ENCODE peak calls at places on chromosomes 11 and 22, in four cellular contexts. One of them, this sample, is unnamed.

GRCh38 chr22:40033586-40034380 is 39.0 kb downstream of the FAM83F start:
- DNase-seq in K562: no peak
- DNase-seq in GM23248: no peak
- DNase-seq in A673: no peak
- DNase-seq in this sample: no peak

GRCh38 chr22:32721328-32722180 is 80.0 kb upstream of the TIMP3 start:
- DNase-seq in GM23248: no peak
- DNase-seq in A673: no peak
- DNase-seq in K562: no peak
- DNase-seq in this sample: no peak

GRCh38 chr22:42132457-42132856 is 1.8 kb upstream of the CYP2D6 start:
- DNase-seq in A673: no peak
- DNase-seq in GM23248: no peak
- DNase-seq in K562: no peak
- DNase-seq in this sample: no peak

GRCh38 chr11:122209619-122210377 is 93.8 kb upstream of the BLID start:
- DNase-seq in A673: peak
- DNase-seq in K562: no peak
- DNase-seq in GM23248: peak
- DNase-seq in this sample: no peak

GRCh38 chr11:94649254-94649653 is 82.1 kb downstream of the PIWIL4 start:
- DNase-seq in K562: no peak
- DNase-seq in A673: no peak
- DNase-seq in GM23248: no peak
- DNase-seq in this sample: no peak

GRCh38 chr11:34603129-34604001 is 17.5 kb upstream of the EHF start:
- DNase-seq in K562: peak
- DNase-seq in GM23248: no peak
- DNase-seq in A673: no peak
- DNase-seq in this sample: no peak

GRCh38 chr11:28619870-28620540 is 511.8 kb downstream of the METTL15 start:
- DNase-seq in GM23248: peak
- DNase-seq in A673: peak
- DNase-seq in K562: no peak
- DNase-seq in this sample: no peak

GRCh38 chr11:115470928-115471327 is 33.3 kb downstream of the CADM1 start:
- DNase-seq in A673: no peak
- DNase-seq in GM23248: no peak
- DNase-seq in K562: no peak
- DNase-seq in this sample: no peak

GRCh38 chr11:22659783-22660182 is 6.6 kb upstream of the GAS2 start:
- DNase-seq in K562: no peak
- DNase-seq in GM23248: no peak
- DNase-seq in A673: no peak
- DNase-seq in this sample: no peak

GRCh38 chr22:24240381-24240780 is 4.5 kb downstream of the GGT5 start:
- DNase-seq in K562: no peak
- DNase-seq in A673: no peak
- DNase-seq in GM23248: no peak
- DNase-seq in this sample: no peak

GRCh38 chr11:107562647-107563208 is 2.8 kb downstream of the ALKBH8 start:
- DNase-seq in GM23248: peak
- DNase-seq in A673: peak
- DNase-seq in K562: peak
- DNase-seq in this sample: no peak

GRCh38 chr22:19480173-19480568 is 451 bp downstream of the CDC45 start:
- DNase-seq in K562: peak
- DNase-seq in A673: no peak
- DNase-seq in GM23248: no peak
- DNase-seq in this sample: no peak

GRCh38 chr22:36325163-36326031 is 62.4 kb downstream of the MYH9 start:
- DNase-seq in K562: no peak
- DNase-seq in GM23248: peak
- DNase-seq in A673: no peak
- DNase-seq in this sample: no peak

GRCh38 chr11:119377961-119378667 is 3.4 kb downstream of the USP2 start:
- DNase-seq in K562: peak
- DNase-seq in A673: no peak
- DNase-seq in GM23248: no peak
- DNase-seq in this sample: no peak

GRCh38 chr22:22745225-22746060 is 101.0 kb downstream of the GGTLC2 start:
- DNase-seq in A673: peak
- DNase-seq in GM23248: peak
- DNase-seq in K562: peak
- DNase-seq in this sample: no peak

GRCh38 chr11:70251583-70252285 is 18.8 kb upstream of the PPFIA1 start:
- DNase-seq in GM23248: no peak
- DNase-seq in A673: no peak
- DNase-seq in K562: no peak
- DNase-seq in this sample: no peak

GRCh38 chr11:77301510-77301909 is at the start of gene GDPD4:
- DNase-seq in A673: no peak
- DNase-seq in K562: peak
- DNase-seq in GM23248: no peak
- DNase-seq in this sample: no peak
- H3K27ac ChIP-seq in A673: no peak
- H3K27ac ChIP-seq in K562: no peak
- H3K27ac ChIP-seq in GM23248: no peak
- H3K27ac ChIP-seq in this sample: no peak

GRCh38 chr22:16601437-16602223 is 9.0 kb upstream of the CCT8L2 start:
- DNase-seq in GM23248: peak
- DNase-seq in A673: no peak
- DNase-seq in K562: peak
- DNase-seq in this sample: no peak
- TF ChIP-seq EZH2 in GM23248: no peak
- TF ChIP-seq EZH2 in A673: no peak
- TF ChIP-seq EZH2 in K562: no peak
- TF ChIP-seq EZH2 in this sample: no peak

GRCh38 chr11:12232819-12233601 is 122.6 kb downstream of the MICAL2 start:
- DNase-seq in GM23248: peak
- DNase-seq in K562: no peak
- DNase-seq in A673: no peak
- DNase-seq in this sample: no peak

GRCh38 chr11:12233602-12233925 is 123.2 kb downstream of the MICAL2 start:
- DNase-seq in K562: no peak
- DNase-seq in A673: no peak
- DNase-seq in GM23248: no peak
- DNase-seq in this sample: no peak

GRCh38 chr11:12235080-12235479 is 124.7 kb downstream of the MICAL2 start:
- DNase-seq in K562: no peak
- DNase-seq in A673: no peak
- DNase-seq in GM23248: no peak
- DNase-seq in this sample: no peak

GRCh38 chr11:12235549-12235944 is 125.2 kb downstream of the MICAL2 start:
- DNase-seq in GM23248: no peak
- DNase-seq in A673: no peak
- DNase-seq in K562: peak
- DNase-seq in this sample: no peak

GRCh38 chr11:12234216-12234615 is 123.8 kb downstream of the MICAL2 start:
- DNase-seq in GM23248: no peak
- DNase-seq in K562: no peak
- DNase-seq in A673: no peak
- DNase-seq in this sample: no peak
- H3K27ac ChIP-seq in GM23248: peak
- H3K27ac ChIP-seq in K562: no peak
- H3K27ac ChIP-seq in A673: no peak
- H3K27ac ChIP-seq in this sample: no peak

GRCh38 chr11:44306469-44307244 is 3.3 kb downstream of the ALX4 start:
- DNase-seq in K562: no peak
- DNase-seq in GM23248: no peak
- DNase-seq in A673: no peak
- DNase-seq in this sample: no peak

GRCh38 chr11:44304091-44305084 is 5.6 kb downstream of the ALX4 start:
- DNase-seq in K562: no peak
- DNase-seq in A673: peak
- DNase-seq in GM23248: peak
- DNase-seq in this sample: no peak

GRCh38 chr11:44305643-44306468 is 4.1 kb downstream of the ALX4 start:
- DNase-seq in K562: no peak
- DNase-seq in GM23248: no peak
- DNase-seq in A673: peak
- DNase-seq in this sample: no peak

GRCh38 chr11:44303401-44303938 is 6.5 kb downstream of the ALX4 start:
- DNase-seq in K562: no peak
- DNase-seq in A673: no peak
- DNase-seq in GM23248: no peak
- DNase-seq in this sample: no peak

GRCh38 chr11:44305149-44305642 is 4.7 kb downstream of the ALX4 start:
- DNase-seq in A673: no peak
- DNase-seq in GM23248: no peak
- DNase-seq in K562: no peak
- DNase-seq in this sample: no peak
- TF ChIP-seq EZH2 in A673: no peak
- TF ChIP-seq EZH2 in GM23248: peak
- TF ChIP-seq EZH2 in K562: no peak
- TF ChIP-seq EZH2 in this sample: no peak

GRCh38 chr11:84720706-84721402 is 906.3 kb downstream of the DLG2 start:
- DNase-seq in GM23248: peak
- DNase-seq in K562: no peak
- DNase-seq in A673: peak
- DNase-seq in this sample: no peak
- H3K27ac ChIP-seq in GM23248: no peak
- H3K27ac ChIP-seq in K562: no peak
- H3K27ac ChIP-seq in A673: no peak
- H3K27ac ChIP-seq in this sample: no peak

GRCh38 chr11:124843616-124843910 is 21.7 kb upstream of the ROBO3 start:
- DNase-seq in A673: no peak
- DNase-seq in GM23248: no peak
- DNase-seq in K562: no peak
- DNase-seq in this sample: no peak
- TF ChIP-seq EZH2 in A673: no peak
- TF ChIP-seq EZH2 in GM23248: peak
- TF ChIP-seq EZH2 in K562: no peak
- TF ChIP-seq EZH2 in this sample: no peak

GRCh38 chr11:82557274-82557673 is 176.4 kb downstream of the FAM181B start:
- DNase-seq in A673: no peak
- DNase-seq in K562: no peak
- DNase-seq in GM23248: no peak
- DNase-seq in this sample: peak

GRCh38 chr11:82556210-82556609 is 177.5 kb downstream of the FAM181B start:
- DNase-seq in K562: no peak
- DNase-seq in A673: no peak
- DNase-seq in GM23248: no peak
- DNase-seq in this sample: no peak
- H3K27ac ChIP-seq in K562: no peak
- H3K27ac ChIP-seq in A673: no peak
- H3K27ac ChIP-seq in GM23248: no peak
- H3K27ac ChIP-seq in this sample: no peak

DNA sequence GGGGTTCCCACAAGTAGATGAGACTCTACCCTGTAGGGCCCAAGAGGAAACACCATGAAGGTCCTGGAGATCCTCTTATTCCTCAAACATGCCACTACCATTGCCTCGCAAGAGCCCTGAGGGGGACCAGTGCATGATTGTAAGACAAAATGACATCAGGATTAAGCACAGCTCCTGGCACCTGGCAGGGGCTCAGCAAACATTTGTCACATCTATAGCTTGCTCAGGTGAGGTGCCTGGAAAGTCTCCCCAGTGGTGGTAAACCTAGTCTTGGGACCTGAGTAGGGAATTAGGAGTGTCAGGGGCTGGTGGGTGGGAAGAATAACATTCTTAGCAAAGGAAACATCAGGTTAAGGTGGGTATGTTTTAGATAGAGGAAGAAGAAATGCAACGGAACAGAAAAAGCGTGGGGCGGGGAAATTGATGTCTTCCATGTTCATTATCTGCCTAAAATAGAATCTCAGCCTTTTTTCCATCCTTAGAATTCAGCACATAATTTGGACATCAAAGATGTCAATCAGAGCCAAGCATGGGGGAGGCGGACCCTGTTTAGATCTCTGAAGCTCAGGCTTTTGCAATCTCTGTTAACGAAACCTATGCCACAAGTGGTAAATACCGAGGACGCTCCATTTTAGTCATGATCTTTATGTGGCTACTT is 925 bp downstream of the YPEL1 start:
- DNase-seq in A673: no peak
- DNase-seq in K562: no peak
- DNase-seq in GM23248: peak
- DNase-seq in this sample: no peak
- TF ChIP-seq EZH2 in A673: no peak
- TF ChIP-seq EZH2 in K562: peak
- TF ChIP-seq EZH2 in GM23248: no peak
- TF ChIP-seq EZH2 in this sample: no peak

DNA sequence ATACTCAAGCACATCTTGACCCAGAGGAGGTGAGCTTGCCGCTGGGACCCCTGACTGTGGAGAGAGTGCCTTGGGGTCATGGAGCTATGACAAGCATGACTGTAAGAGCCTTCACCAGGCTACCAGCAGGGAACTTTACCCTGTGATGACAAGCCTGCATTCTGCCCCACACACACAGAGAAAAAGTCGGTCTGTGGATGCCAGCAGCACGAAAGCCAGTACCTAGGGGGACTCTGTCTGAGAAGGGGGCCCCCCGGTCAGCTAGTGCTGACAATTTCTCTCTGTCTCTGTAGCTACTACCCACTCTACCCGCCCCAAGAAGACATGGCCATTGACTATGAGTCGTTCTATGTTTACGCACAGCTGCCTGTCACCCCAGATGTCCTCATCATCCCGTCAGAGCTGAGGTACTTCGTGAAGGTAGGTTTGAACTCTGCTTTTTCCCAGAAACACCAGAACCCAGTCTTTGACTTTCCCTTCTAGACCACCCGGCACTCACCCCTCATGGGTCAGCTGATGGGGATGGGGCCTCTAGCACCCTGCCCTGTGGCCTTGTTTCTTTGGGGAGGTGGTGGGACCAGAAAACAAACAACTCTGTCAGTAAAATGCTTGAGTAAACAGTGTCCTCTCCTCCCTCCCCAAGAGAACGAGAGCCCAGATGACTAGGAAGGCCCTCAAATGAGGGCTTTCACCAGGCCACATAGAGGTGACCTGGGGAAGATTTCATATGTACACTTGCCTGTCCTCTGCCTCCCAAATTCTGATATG is 18.9 kb upstream of the CDC42EP2 start:
- DNase-seq in K562: no peak
- DNase-seq in A673: no peak
- DNase-seq in GM23248: no peak
- DNase-seq in this sample: no peak
- H3K27ac ChIP-seq in K562: no peak
- H3K27ac ChIP-seq in A673: no peak
- H3K27ac ChIP-seq in GM23248: no peak
- H3K27ac ChIP-seq in this sample: no peak

This sample was measured in SK-N-MC.